ENCODE peak calls at places on chromosomes 13 and 19, in seven cellular contexts. T is epithelial cell of esophagus, X is fibroblast of villous mesenchyme, V is heart left ventricle, S is type B pancreatic cell, Z is GM13977, K is endothelial cell. N is an unnamed sample.

GRCh38 chr13:99909836-99910619 is 61.5 kb downstream of the ZIC5 start:
- DNase-seq in T (no peak), S (no peak), K (no peak), V (no peak), Z (no peak), X (no peak), N (no peak)

GRCh38 chr13:93984876-93985275 is 494.6 kb downstream of the DCT start:
- DNase-seq in X (no peak), V (no peak), S (no peak), T (no peak), K (no peak), Z (no peak), N (no peak)

GRCh38 chr13:64855506-64855905 is 2374.6 kb downstream of the PCDH9 start:
- DNase-seq in V (no peak), Z (no peak), T (peak), K (no peak), S (no peak), X (no peak), N (no peak)

GRCh38 chr13:52906122-52906903 is 57.9 kb upstream of the PCDH8 start:
- DNase-seq in X (no peak), K (no peak), T (no peak), V (no peak), S (no peak), Z (no peak), N (no peak)

GRCh38 chr19:47255947-47256687 is at the start of gene CCDC9:
- DNase-seq in T (peak), Z (no peak), K (peak), X (peak), V (peak), S (peak), N (peak)

GRCh38 chr13:108322206-108322824 is 52.8 kb downstream of the TNFSF13B start:
- DNase-seq in S (no peak), K (no peak), Z (peak), T (peak), V (no peak), X (peak), N (no peak)

GRCh38 chr19:49692102-49692599 is 1.2 kb downstream of the CPT1C start:
- DNase-seq in X (no peak), K (no peak), S (no peak), T (no peak), Z (no peak), V (no peak), N (no peak)

GRCh38 chr13:99380921-99381645 is 73.9 kb upstream of the GPR183 start:
- DNase-seq in T (no peak), Z (peak), X (no peak), V (no peak), K (no peak), S (no peak), N (no peak)

GRCh38 chr13:97726664-97727235 is 226.7 kb upstream of the IPO5 start:
- DNase-seq in T (peak), X (peak), K (no peak), V (no peak), Z (no peak), S (no peak), N (no peak)

GRCh38 chr13:40352385-40352778 is 314.1 kb downstream of the FOXO1 start:
- DNase-seq in K (no peak), S (no peak), Z (no peak), X (peak), T (peak), V (peak), N (no peak)

GRCh38 chr13:78139765-78140164 is 221.1 kb upstream of the EDNRB start:
- DNase-seq in V (no peak), K (no peak), S (no peak), Z (no peak), T (no peak), X (no peak), N (no peak)

GRCh38 chr13:30114586-30115256 is 192.6 kb downstream of the KATNAL1 start:
- DNase-seq in S (peak), K (peak), T (peak), Z (peak), V (peak), X (peak), N (peak)

GRCh38 chr13:35785563-35786327 is 309.3 kb upstream of the MAB21L1 start:
- DNase-seq in T (no peak), V (no peak), X (no peak), K (no peak), Z (no peak), S (no peak), N (no peak)

GRCh38 chr13:59730026-59730425 is 433.7 kb downstream of the DIAPH3 start:
- DNase-seq in V (no peak), X (no peak), K (no peak), T (no peak), S (no peak), Z (no peak), N (no peak)

GRCh38 chr19:1082165-1082927 is 12.8 kb downstream of the POLR2E start:
- DNase-seq in V (no peak), Z (peak), T (peak), X (peak), S (peak), K (peak), N (peak)

DNA sequence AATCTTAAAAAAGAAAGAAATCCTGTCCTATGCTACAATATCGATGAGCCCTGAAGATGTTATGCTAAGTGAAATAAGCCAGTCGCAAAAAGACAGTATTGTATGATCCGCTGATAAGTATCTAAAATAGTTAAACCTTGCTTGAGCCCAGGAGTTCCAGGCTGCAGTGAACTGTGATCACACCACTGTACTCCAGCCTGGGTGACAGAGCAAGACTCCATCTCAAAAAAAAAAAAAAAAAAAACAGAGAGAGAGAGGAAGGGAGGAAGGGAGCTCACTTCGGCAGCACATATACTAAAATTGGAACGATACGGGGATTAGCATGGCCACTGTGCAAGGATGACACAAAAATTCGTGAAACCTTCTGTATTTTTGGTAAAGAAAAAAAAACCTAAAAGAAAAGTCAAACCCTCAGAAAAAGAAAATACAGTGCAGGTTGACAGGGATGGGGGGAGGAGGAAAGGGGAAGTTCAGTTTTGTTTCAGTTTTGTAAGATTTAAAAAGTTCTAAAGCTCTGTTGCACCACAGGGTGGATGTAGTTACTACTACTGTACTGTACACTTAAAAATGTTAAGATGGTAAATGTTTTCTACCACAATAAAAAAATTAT is 8.4 kb downstream of the CLASRP start:
- DNase-seq in X (no peak), K (no peak), V (no peak), Z (peak), S (no peak), T (no peak), N (no peak)
- TF ChIP-seq CTCF in X (no peak), K (no peak), V (no peak), Z (peak), S (no peak), T (no peak), N (no peak)

GRCh38 chr19:2337329-2337707 is 8.8 kb downstream of the SPPL2B start:
- DNase-seq in X (peak), K (no peak), V (no peak), S (no peak), T (peak), Z (no peak), N (peak)
- TF ChIP-seq CTCF in X (peak), K (peak), V (no peak), S (peak), T (peak), Z (no peak), N (peak)

DNA sequence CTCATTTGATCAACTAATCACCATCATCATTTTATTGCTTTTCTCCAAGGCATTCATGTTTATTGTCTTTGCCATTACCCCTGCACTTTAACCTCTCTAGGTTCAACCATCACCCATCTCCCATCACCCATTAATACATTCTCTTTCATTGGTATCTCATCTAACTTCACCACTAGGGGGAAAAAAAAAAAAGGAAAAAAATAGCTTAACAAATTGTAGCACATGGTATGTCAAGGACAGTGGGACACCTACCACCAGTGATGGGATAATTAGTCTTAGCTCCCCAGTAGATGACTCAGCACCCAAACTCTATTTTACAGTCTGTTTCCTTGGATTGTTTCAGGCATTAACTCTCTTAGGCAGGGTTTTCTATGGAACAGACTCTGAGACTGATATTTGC is 1770.2 kb upstream of the MIR17HG start:
- DNase-seq in X (no peak), T (no peak), K (no peak), Z (no peak), V (no peak), S (no peak), N (no peak)
- TF ChIP-seq CTCF in X (no peak), T (no peak), K (peak), Z (no peak), V (no peak), S (peak), N (peak)

GRCh38 chr13:76887070-76887563 is 912 bp upstream of the KCTD12 start:
- DNase-seq in S (no peak), T (no peak), Z (no peak), K (peak), V (peak), X (no peak), N (peak)

GRCh38 chr13:76884571-76885202 is 1.5 kb downstream of the KCTD12 start:
- DNase-seq in K (no peak), X (peak), V (no peak), T (peak), Z (no peak), S (no peak), N (no peak)

GRCh38 chr13:76885203-76886004 is 801 bp downstream of the KCTD12 start:
- DNase-seq in K (peak), X (peak), V (peak), T (peak), S (peak), Z (peak), N (peak)

GRCh38 chr13:76886005-76886291 is 257 bp downstream of the KCTD12 start:
- DNase-seq in T (no peak), K (no peak), X (no peak), Z (no peak), V (no peak), S (no peak), N (no peak)

GRCh38 chr13:76886292-76887061 is at the start of gene KCTD12:
- DNase-seq in S (peak), Z (peak), T (peak), K (peak), X (peak), V (peak), N (peak)
- TF ChIP-seq CTCF in S (peak), Z (peak), T (no peak), K (no peak), X (peak), V (no peak), N (peak)

DNA sequence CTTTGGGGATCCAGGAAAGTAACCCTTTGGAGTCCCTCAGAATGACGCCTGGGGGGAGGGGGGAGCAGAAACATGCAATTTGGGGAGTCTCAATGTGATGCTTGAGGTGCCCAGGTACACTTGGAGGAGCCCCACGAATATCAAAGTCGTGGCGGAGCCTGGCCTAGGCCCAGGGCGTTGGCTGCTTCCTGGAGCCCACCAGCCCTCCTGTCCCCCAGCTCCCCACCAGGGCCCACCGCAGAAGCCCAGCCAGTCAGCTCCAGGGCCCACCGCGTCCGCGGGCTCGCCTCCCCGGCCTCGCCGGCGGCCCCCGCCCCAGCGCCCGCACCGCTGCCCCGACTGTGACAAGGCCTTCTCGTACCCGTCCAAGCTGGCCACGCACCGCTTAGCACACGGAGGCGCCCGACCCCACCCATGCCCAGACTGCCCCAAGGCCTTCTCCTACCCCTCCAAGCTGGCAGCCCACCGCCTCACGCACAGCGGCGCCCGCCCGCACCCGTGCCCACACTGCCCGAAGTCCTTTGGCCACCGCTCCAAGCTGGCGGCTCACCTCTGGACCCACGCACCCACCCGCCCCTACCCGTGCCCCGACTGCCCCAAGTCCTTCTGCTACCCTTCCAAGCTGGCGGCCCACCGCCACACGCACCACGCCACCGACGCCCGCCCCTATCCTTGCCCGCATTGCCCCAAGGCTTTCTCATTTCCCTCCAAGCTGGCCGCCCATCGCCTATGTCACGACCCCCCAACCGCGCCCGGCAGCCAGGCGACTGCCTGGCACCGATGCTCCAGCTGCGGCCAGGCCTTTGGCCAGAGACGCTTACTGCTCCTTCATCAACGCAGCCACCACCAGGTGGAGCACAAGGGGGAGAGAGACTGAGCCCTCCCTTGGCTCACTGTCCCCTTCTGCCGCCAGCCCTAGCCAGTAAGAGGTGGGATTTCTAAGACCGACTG is 2.1 kb downstream of the ZNF575 start:
- DNase-seq in S (peak), X (peak), T (peak), K (peak), Z (no peak), V (peak), N (peak)
- TF ChIP-seq CTCF in S (peak), X (peak), T (peak), K (peak), Z (peak), V (peak), N (peak)

DNA sequence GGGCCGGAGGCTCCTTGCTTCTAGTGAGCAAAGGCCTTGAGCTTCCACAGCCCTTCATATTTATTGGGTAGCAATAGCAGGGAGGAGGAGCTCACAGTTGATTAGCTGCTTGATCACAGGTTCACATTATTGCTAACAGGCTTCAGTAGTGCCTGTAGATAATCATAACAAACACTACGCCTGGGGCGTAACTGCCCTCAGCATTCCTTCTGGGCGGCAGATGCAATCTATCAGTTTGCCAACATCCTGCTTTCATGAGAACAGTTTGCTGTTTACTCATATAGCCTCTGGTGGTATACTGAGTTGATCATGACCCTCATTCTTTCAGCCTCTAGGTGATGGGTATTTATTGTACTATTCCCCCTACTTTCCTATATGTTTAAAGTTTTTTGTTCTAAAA is 149.4 kb downstream of the B3GLCT start:
- DNase-seq in S (no peak), K (no peak), T (no peak), Z (no peak), X (no peak), V (no peak), N (no peak)
- TF ChIP-seq CTCF in S (no peak), K (no peak), T (no peak), Z (no peak), X (no peak), V (no peak), N (no peak)

GRCh38 chr13:25406377-25406776 is 34.6 kb downstream of the ATP8A2 start:
- DNase-seq in V (no peak), Z (no peak), T (peak), K (peak), S (no peak), X (no peak), N (no peak)
- TF ChIP-seq CTCF in V (no peak), Z (peak), T (no peak), K (no peak), S (peak), X (peak), N (no peak)

GRCh38 chr13:110092869-110093268 is 214.1 kb downstream of the COL4A1 start:
- DNase-seq in K (no peak), V (no peak), T (no peak), S (no peak), Z (no peak), X (no peak), N (no peak)

GRCh38 chr13:110089100-110089499 is 217.9 kb downstream of the COL4A1 start:
- DNase-seq in K (no peak), T (no peak), V (no peak), Z (no peak), X (no peak), S (no peak), N (no peak)

DNA sequence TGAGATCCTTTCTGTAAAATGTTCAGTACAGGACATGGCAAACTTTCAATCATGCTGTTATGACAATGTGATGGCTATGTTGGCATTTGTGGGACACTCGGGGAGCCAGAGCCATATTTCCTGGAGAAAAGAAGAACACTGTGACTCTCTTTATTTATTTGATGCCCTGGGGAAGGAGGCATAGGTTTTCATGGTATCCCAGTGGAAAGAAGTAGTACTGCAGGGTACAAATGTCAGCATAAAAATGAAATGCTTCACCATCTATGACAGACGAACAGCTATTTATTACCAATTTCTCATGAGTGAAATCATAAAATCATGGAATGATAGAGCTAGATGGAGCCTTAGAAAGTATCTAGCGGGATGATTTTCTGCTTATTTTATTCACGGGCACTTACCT is 217.1 kb downstream of the COL4A1 start:
- DNase-seq in Z (no peak), X (no peak), T (no peak), V (no peak), K (no peak), S (no peak), N (no peak)
- TF ChIP-seq CTCF in Z (no peak), X (peak), T (peak), V (no peak), K (peak), S (peak), N (peak)

GRCh38 chr13:51417716-51418115 is 35.1 kb downstream of the INTS6 start:
- DNase-seq in X (no peak), K (no peak), Z (no peak), T (no peak), S (no peak), V (no peak), N (no peak)

GRCh38 chr13:51416107-51416506 is 36.7 kb downstream of the INTS6 start:
- DNase-seq in X (no peak), S (no peak), K (no peak), V (no peak), T (no peak), Z (no peak), N (no peak)

GRCh38 chr13:51412431-51412830 is 40.4 kb downstream of the INTS6 start:
- DNase-seq in X (no peak), T (no peak), Z (no peak), V (no peak), S (no peak), K (no peak), N (no peak)
- TF ChIP-seq CTCF in X (no peak), T (no peak), Z (no peak), V (no peak), S (no peak), K (no peak), N (no peak)

GRCh38 chr13:49225358-49226042 is 5.4 kb downstream of the MLNR start:
- DNase-seq in S (no peak), T (peak), V (no peak), X (peak), K (no peak), Z (no peak), N (no peak)
- TF ChIP-seq CTCF in S (no peak), T (no peak), V (no peak), X (no peak), K (no peak), Z (no peak), N (no peak)